ENCODE peak calls at places on chromosomes 13 and 19, in four cellular contexts. N, X, M and D are unnamed samples.

GRCh38 chr13:99354371-99354951 is 47.3 kb upstream of the GPR183 start:
- DNase-seq in N (no peak), M (no peak), X (no peak), D (peak)

GRCh38 chr13:49627831-49628652 is at the start of gene ARL11:
- DNase-seq in N (peak), M (no peak), X (no peak), D (peak)

GRCh38 chr19:3163230-3163886 is 15.2 kb upstream of the S1PR4 start:
- DNase-seq in N (peak), M (peak), X (peak), D (peak)

GRCh38 chr19:12497032-12497431 is 12.4 kb upstream of the ZNF709 start:
- DNase-seq in N (no peak), X (no peak), M (no peak), D (no peak)

GRCh38 chr13:113148940-113149503 is 9.4 kb upstream of the PROZ start:
- DNase-seq in X (no peak), M (no peak), N (no peak), D (no peak)

GRCh38 chr19:52567921-52568320 is 2.2 kb upstream of the ZNF701 start:
- DNase-seq in N (no peak), X (no peak), M (no peak), D (no peak)

GRCh38 chr13:84684804-84685203 is 802.5 kb upstream of the SLITRK1 start:
- DNase-seq in M (no peak), N (no peak), X (no peak), D (no peak)

GRCh38 chr13:75135325-75135825 is 346.6 kb downstream of the TBC1D4 start:
- DNase-seq in X (peak), N (no peak), M (peak), D (no peak)

GRCh38 chr13:104295537-104295936 is 1229.3 kb upstream of the SLC10A2 start:
- DNase-seq in M (no peak), N (no peak), X (no peak), D (no peak)

GRCh38 chr19:30649934-30650614 is 277.9 kb downstream of the ZNF536 start:
- DNase-seq in X (peak), M (no peak), N (no peak), D (no peak)

GRCh38 chr19:13621413-13621812 is 115.1 kb upstream of the CACNA1A start:
- DNase-seq in N (no peak), X (peak), M (peak), D (no peak)

GRCh38 chr13:34634443-34634842 is 307.6 kb upstream of the NBEA start:
- DNase-seq in N (no peak), M (no peak), X (no peak), D (no peak)

GRCh38 chr19:53994811-53995210 is 3.4 kb downstream of the CACNG6 start:
- DNase-seq in X (no peak), M (no peak), N (no peak), D (no peak)

GRCh38 chr13:36536546-36536945 is 104.3 kb downstream of the CCNA1 start:
- DNase-seq in X (peak), M (no peak), N (no peak), D (no peak)

GRCh38 chr19:491146-491741 is 5.0 kb upstream of the MADCAM1 start:
- DNase-seq in M (no peak), X (no peak), N (no peak), D (no peak)

GRCh38 chr13:44870456-44870929 is 118.8 kb downstream of the NUFIP1 start:
- DNase-seq in N (peak), X (no peak), M (no peak), D (no peak)

GRCh38 chr19:43570174-43570791 is 5.0 kb downstream of the XRCC1 start:
- DNase-seq in N (no peak), X (no peak), M (no peak), D (no peak)

GRCh38 chr13:112354330-112355273 is 21.6 kb upstream of the SPACA7 start:
- DNase-seq in M (no peak), N (no peak), X (no peak), D (no peak)

GRCh38 chr13:74398599-74398998 is 264.4 kb upstream of the KLF12 start:
- DNase-seq in X (no peak), N (no peak), M (no peak), D (no peak)

GRCh38 chr13:111533900-111534645 is 213.6 kb downstream of the TEX29 start:
- DNase-seq in M (no peak), N (no peak), X (no peak), D (no peak)

GRCh38 chr19:11446652-11447301 is 11.3 kb downstream of the PRKCSH start:
- DNase-seq in N (peak), M (no peak), X (no peak), D (peak)

GRCh38 chr13:112267650-112268049 is 108.5 kb upstream of the SPACA7 start:
- DNase-seq in X (no peak), M (no peak), N (no peak), D (no peak)

GRCh38 chr13:35771898-35772297 is 295.4 kb upstream of the MAB21L1 start:
- DNase-seq in N (no peak), M (peak), X (peak), D (no peak)

GRCh38 chr13:42275506-42275905 is 3.6 kb downstream of the AKAP11 start:
- DNase-seq in X (no peak), M (no peak), N (no peak), D (no peak)

GRCh38 chr19:17488593-17489391 is 18.5 kb downstream of the SLC27A1 start:
- DNase-seq in N (peak), M (no peak), X (no peak), D (peak)

GRCh38 chr13:27455331-27455855 is 5.0 kb upstream of the MTIF3 start:
- DNase-seq in M (no peak), X (no peak), N (no peak), D (no peak)

GRCh38 chr13:114284680-114285079 is 3.3 kb downstream of the UPF3A start:
- DNase-seq in M (no peak), X (no peak), N (no peak), D (no peak)

GRCh38 chr13:27526516-27526915 is 76.2 kb upstream of the MTIF3 start:
- DNase-seq in N (no peak), X (no peak), M (no peak), D (no peak)

GRCh38 chr19:57308514-57308913 is 11.8 kb upstream of the ZNF543 start:
- DNase-seq in M (no peak), N (no peak), X (no peak), D (no peak)

GRCh38 chr19:269241-269640 is 22.0 kb downstream of the PLPP2 start:
- DNase-seq in M (no peak), N (no peak), X (no peak), D (no peak)

GRCh38 chr13:43686557-43686956 is 100.2 kb downstream of the ENOX1 start:
- DNase-seq in X (peak), N (no peak), M (peak), D (no peak)

GRCh38 chr19:51573331-51573730 is 2.2 kb downstream of the ZNF175 start:
- DNase-seq in N (no peak), M (no peak), X (no peak), D (no peak)

GRCh38 chr13:44744880-44745633 is 168.9 kb upstream of the TSC22D1 start:
- DNase-seq in X (no peak), N (no peak), M (no peak), D (no peak)

GRCh38 chr13:33744589-33745369 is 73.2 kb upstream of the RFC3 start:
- DNase-seq in N (no peak), X (no peak), M (no peak), D (no peak)

GRCh38 chr19:6220385-6221191 is 59.2 kb downstream of the MLLT1 start:
- DNase-seq in X (no peak), M (no peak), N (peak), D (peak)

GRCh38 chr13:29713841-29714240 is 118.4 kb upstream of the SLC7A1 start:
- DNase-seq in M (no peak), N (no peak), X (peak), D (no peak)

GRCh38 chr19:412356-413355 is 3.7 kb upstream of the C2CD4C start:
- DNase-seq in N (no peak), X (no peak), M (no peak), D (no peak)

GRCh38 chr13:110853235-110853721 is 61.6 kb downstream of the ANKRD10 start:
- DNase-seq in X (no peak), N (no peak), M (no peak), D (no peak)

GRCh38 chr13:21481359-21481758 is 22.3 kb upstream of the ZDHHC20 start:
- DNase-seq in X (no peak), M (no peak), N (no peak), D (no peak)

GRCh38 chr13:39210961-39211534 is 172.8 kb downstream of the NHLRC3 start:
- DNase-seq in N (no peak), M (no peak), X (no peak), D (no peak)
- TF ChIP-seq CTCF in N (no peak), M (no peak), X (no peak), D (no peak)

GRCh38 chr19:8251025-8251472 is 41.9 kb downstream of the CERS4 start:
- DNase-seq in N (peak), X (no peak), M (no peak), D (no peak)
- TF ChIP-seq CTCF in N (no peak), X (no peak), M (no peak), D (no peak)

GRCh38 chr13:65940720-65941119 is 1289.4 kb downstream of the PCDH9 start:
- DNase-seq in N (no peak), X (no peak), M (no peak), D (no peak)

GRCh38 chr13:65946387-65946786 is 1283.7 kb downstream of the PCDH9 start:
- DNase-seq in N (no peak), M (no peak), X (no peak), D (no peak)

GRCh38 chr13:65943711-65944110 is 1286.4 kb downstream of the PCDH9 start:
- DNase-seq in M (no peak), N (no peak), X (peak), D (no peak)

DNA sequence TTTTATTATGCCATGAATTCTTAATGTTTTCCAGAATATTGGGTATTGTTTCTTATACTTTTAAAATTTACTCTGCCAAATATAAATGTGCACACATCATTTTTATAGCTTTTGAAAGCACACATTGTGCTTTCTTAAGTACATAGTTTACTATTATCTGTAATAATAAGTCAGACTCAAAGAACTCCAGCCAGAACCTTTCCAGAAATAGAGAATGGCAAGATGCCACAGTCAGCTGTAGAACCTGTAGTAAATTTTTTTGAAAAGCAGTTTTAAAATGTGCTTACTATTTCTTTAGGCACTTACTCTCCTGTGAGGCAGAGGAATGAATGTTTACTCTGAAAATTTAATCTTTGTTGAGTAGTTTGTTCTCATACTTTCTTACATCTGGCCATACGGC is 1287.1 kb downstream of the PCDH9 start:
- DNase-seq in M (no peak), N (no peak), X (peak), D (no peak)
- TF ChIP-seq CTCF in M (no peak), N (no peak), X (no peak), D (no peak)

GRCh38 chr19:38917921-38918491 is 6.0 kb upstream of the CCER2 start:
- DNase-seq in M (no peak), X (no peak), N (no peak), D (peak)
- TF ChIP-seq CTCF in M (peak), X (peak), N (no peak), D (no peak)

GRCh38 chr19:36331353-36332228 is 47.4 kb downstream of the ZFP14 start:
- DNase-seq in N (peak), X (peak), M (peak), D (peak)
- TF ChIP-seq CTCF in N (no peak), X (no peak), M (no peak), D (no peak)

GRCh38 chr19:5074418-5074817 is 105.5 kb downstream of the KDM4B start:
- DNase-seq in X (no peak), M (no peak), N (no peak), D (no peak)

GRCh38 chr19:5074830-5075394 is 106.0 kb downstream of the KDM4B start:
- DNase-seq in X (no peak), M (no peak), N (no peak), D (no peak)

GRCh38 chr19:5071579-5071978 is 102.7 kb downstream of the KDM4B start:
- DNase-seq in X (no peak), M (no peak), N (no peak), D (no peak)

GRCh38 chr19:5072115-5072514 is 103.2 kb downstream of the KDM4B start:
- DNase-seq in X (no peak), N (no peak), M (no peak), D (no peak)

DNA sequence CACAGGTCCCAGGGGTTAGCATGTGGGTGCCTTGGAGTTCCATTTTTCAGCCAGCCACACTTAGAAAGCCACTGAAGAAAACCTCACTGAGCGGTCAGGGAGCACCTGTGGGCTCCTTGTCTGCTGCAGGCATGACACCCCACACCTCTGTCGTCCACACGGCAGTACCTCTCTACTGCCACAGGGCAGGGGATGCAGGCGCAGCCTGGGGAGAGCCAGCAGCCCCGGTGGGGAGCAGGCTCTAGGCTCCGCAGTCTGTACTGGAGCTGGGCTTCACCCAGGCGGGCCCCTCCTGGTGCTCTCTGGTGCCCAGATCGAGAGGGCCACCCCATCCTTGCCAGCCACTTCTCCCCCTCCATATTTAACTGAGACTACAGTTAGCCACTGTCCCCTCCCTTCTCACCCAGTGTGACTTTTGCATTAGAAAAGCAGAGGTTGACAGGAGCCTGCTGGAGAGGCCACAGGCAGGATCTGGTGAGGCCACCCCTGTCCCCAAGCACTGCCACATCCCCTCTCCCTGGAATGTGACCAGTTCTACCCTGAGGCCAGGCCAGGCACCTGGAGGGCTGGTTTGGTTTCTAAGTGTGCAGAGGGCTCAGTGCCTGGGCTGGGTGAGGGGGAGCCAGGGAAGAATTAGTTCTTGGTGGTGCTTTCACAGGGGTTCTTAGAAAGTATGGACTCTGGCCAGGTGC is 104.4 kb downstream of the KDM4B start:
- DNase-seq in M (no peak), N (no peak), X (no peak), D (no peak)
- TF ChIP-seq CTCF in M (no peak), N (no peak), X (no peak), D (no peak)

GRCh38 chr13:69524459-69525155 is 583.0 kb upstream of the ATXN8OS start:
- DNase-seq in M (no peak), X (peak), N (no peak), D (no peak)
- TF ChIP-seq CTCF in M (no peak), X (peak), N (no peak), D (no peak)

GRCh38 chr13:89361909-89362308 is 1690.7 kb downstream of the SLITRK5 start:
- DNase-seq in M (no peak), X (peak), N (no peak), D (no peak)
- TF ChIP-seq CTCF in M (peak), X (peak), N (no peak), D (no peak)

DNA sequence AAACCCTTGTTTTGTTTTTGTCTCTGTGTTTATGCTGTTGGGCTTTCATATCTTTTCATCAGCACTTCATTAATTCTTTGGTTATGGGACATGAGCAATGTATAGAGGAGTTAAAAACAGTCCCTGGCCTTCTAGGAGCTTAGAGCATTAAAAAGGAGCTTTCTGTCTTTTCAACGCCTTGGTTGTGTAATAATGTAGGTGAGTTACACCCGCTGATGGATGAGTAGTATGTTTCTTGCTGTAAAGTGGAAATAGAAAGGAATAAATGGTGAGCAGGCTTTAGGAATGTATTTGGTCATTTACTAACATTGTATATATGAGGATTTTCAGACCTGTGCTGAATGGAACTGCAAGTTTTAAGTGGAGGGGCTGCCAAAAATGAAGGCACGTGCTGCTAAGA is 121.5 kb upstream of the RNF113B start:
- DNase-seq in N (no peak), X (no peak), M (no peak), D (no peak)
- TF ChIP-seq CTCF in N (no peak), X (no peak), M (no peak), D (no peak)

GRCh38 chr13:76226941-76227340 is 590.8 kb downstream of the LMO7 start:
- DNase-seq in X (no peak), N (no peak), M (peak), D (no peak)

GRCh38 chr13:76225815-76226489 is 589.8 kb downstream of the LMO7 start:
- DNase-seq in X (peak), M (peak), N (no peak), D (no peak)

GRCh38 chr13:76223999-76224398 is 587.9 kb downstream of the LMO7 start:
- DNase-seq in M (no peak), X (no peak), N (no peak), D (no peak)

GRCh38 chr13:76222511-76222910 is 586.4 kb downstream of the LMO7 start:
- DNase-seq in X (peak), M (no peak), N (no peak), D (no peak)

DNA sequence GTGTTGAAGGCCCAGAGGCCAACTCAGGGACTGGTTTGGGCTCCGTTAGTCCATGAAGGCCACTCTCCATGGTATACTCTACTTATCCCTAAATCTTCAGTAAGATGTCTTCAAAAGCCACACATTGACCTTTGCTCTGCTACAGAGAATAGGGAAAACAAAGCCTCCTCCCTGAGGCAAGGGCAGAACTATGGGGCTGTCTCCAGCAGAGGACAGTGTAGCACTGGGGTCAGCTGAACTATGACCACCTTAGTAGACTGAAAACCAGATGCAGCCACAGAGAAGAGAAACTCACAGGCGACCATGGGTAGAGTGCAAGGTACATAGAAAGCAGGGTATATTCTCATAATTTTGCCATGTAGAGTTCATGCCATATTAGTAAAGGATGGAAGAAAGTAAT is 587.4 kb downstream of the LMO7 start:
- DNase-seq in N (no peak), X (no peak), M (no peak), D (no peak)
- TF ChIP-seq CTCF in N (no peak), X (no peak), M (no peak), D (no peak)